ENCODE peak calls at places on chromosomes 3 and 15, in four cellular contexts. One of them, this sample, is unnamed.
A peak's percentile ranks its signal among the peaks of the same experiment; 100 is the strongest.

GRCh38 chr3:20396335-20396734 is 210.3 kb upstream of the SGO1 start:
- DNase-seq in K562: no peak
- DNase-seq in GM12878: no peak
- DNase-seq in SK-N-SH: no peak
- DNase-seq in this sample: no peak

GRCh38 chr3:52570076-52570475 is 33.7 kb downstream of the UQCC5 start:
- DNase-seq in K562: no peak
- DNase-seq in GM12878: no peak
- DNase-seq in SK-N-SH: no peak
- DNase-seq in this sample: no peak

GRCh38 chr15:65245096-65245849 is 34.0 kb upstream of the CILP start:
- DNase-seq in K562: no peak
- DNase-seq in GM12878: no peak
- DNase-seq in SK-N-SH: no peak
- DNase-seq in this sample: no peak

GRCh38 chr15:26294062-26294689 is 431.0 kb upstream of the ATP10A start:
- DNase-seq in K562: no peak
- DNase-seq in GM12878: no peak
- DNase-seq in SK-N-SH: peak; percentile 41
- DNase-seq in this sample: peak; percentile 61

GRCh38 chr3:186589856-186590579 is 19.5 kb downstream of the DNAJB11 start:
- DNase-seq in K562: no peak
- DNase-seq in GM12878: no peak
- DNase-seq in SK-N-SH: no peak
- DNase-seq in this sample: no peak

GRCh38 chr3:129039271-129040038 is 21.1 kb upstream of the GP9 start:
- DNase-seq in K562: no peak
- DNase-seq in GM12878: no peak
- DNase-seq in SK-N-SH: peak; percentile 88
- DNase-seq in this sample: no peak

GRCh38 chr3:48552111-48552911 is 4.3 kb downstream of the PFKFB4 start:
- DNase-seq in K562: no peak
- DNase-seq in GM12878: no peak
- DNase-seq in SK-N-SH: no peak
- DNase-seq in this sample: no peak

GRCh38 chr15:57031605-57032004 is 113.2 kb downstream of the TCF12 start:
- DNase-seq in K562: peak; percentile 17
- DNase-seq in GM12878: no peak
- DNase-seq in SK-N-SH: peak; percentile 20
- DNase-seq in this sample: no peak

GRCh38 chr3:73513260-73513659 is 111.5 kb downstream of the PDZRN3 start:
- DNase-seq in K562: no peak
- DNase-seq in GM12878: no peak
- DNase-seq in SK-N-SH: no peak
- DNase-seq in this sample: no peak

GRCh38 chr15:39934415-39935044 is 615 bp downstream of the EIF2AK4 start:
- DNase-seq in K562: no peak
- DNase-seq in GM12878: no peak
- DNase-seq in SK-N-SH: peak; percentile 15
- DNase-seq in this sample: no peak

GRCh38 chr3:126926684-126927404 is 56.1 kb upstream of the PLXNA1 start:
- DNase-seq in K562: peak; percentile 40
- DNase-seq in GM12878: no peak
- DNase-seq in SK-N-SH: no peak
- DNase-seq in this sample: no peak

GRCh38 chr3:72560857-72561675 is 287.2 kb downstream of the SHQ1 start:
- DNase-seq in K562: no peak
- DNase-seq in GM12878: no peak
- DNase-seq in SK-N-SH: no peak
- DNase-seq in this sample: no peak

GRCh38 chr3:12939137-12939536 is 97.8 kb upstream of the RPL32 start:
- DNase-seq in K562: no peak
- DNase-seq in GM12878: no peak
- DNase-seq in SK-N-SH: no peak
- DNase-seq in this sample: no peak

GRCh38 chr3:14507345-14507741 is 32.8 kb downstream of the GRIP2 start:
- DNase-seq in K562: no peak
- DNase-seq in GM12878: no peak
- DNase-seq in SK-N-SH: no peak
- DNase-seq in this sample: no peak

GRCh38 chr3:98329392-98330124 is 24.1 kb upstream of the OR5K4 start:
- DNase-seq in K562: peak; percentile 11
- DNase-seq in GM12878: peak; percentile 27
- DNase-seq in SK-N-SH: peak; percentile 32
- DNase-seq in this sample: peak; percentile 39

GRCh38 chr3:42067324-42067723 is 23.8 kb upstream of the TRAK1 start:
- DNase-seq in K562: no peak
- DNase-seq in GM12878: peak; percentile 86
- DNase-seq in SK-N-SH: no peak
- DNase-seq in this sample: no peak

GRCh38 chr3:38731522-38731921 is 82.0 kb upstream of the SCN5A start:
- DNase-seq in K562: peak; percentile 30
- DNase-seq in GM12878: no peak
- DNase-seq in SK-N-SH: no peak
- DNase-seq in this sample: no peak

GRCh38 chr3:78703944-78704343 is 1063.9 kb downstream of the ROBO1 start:
- DNase-seq in K562: no peak
- DNase-seq in GM12878: no peak
- DNase-seq in SK-N-SH: no peak
- DNase-seq in this sample: no peak

GRCh38 chr3:28240440-28240839 is 979 bp upstream of the CMC1 start:
- DNase-seq in K562: no peak
- DNase-seq in GM12878: no peak
- DNase-seq in SK-N-SH: no peak
- DNase-seq in this sample: peak; percentile 51

GRCh38 chr3:27629381-27629780 is 92.7 kb downstream of the EOMES start:
- DNase-seq in K562: no peak
- DNase-seq in GM12878: no peak
- DNase-seq in SK-N-SH: peak; percentile 32
- DNase-seq in this sample: no peak

GRCh38 chr3:181454451-181455027 is 257.2 kb upstream of the SOX2 start:
- DNase-seq in K562: no peak
- DNase-seq in GM12878: no peak
- DNase-seq in SK-N-SH: no peak
- DNase-seq in this sample: no peak

GRCh38 chr3:124935264-124935663 is 713 bp upstream of the MUC13 start:
- DNase-seq in K562: no peak
- DNase-seq in GM12878: no peak
- DNase-seq in SK-N-SH: no peak
- DNase-seq in this sample: no peak
- TF ChIP-seq USF1 in K562: no peak
- TF ChIP-seq USF1 in GM12878: no peak
- TF ChIP-seq USF1 in SK-N-SH: no peak
- TF ChIP-seq USF1 in this sample: no peak

DNA sequence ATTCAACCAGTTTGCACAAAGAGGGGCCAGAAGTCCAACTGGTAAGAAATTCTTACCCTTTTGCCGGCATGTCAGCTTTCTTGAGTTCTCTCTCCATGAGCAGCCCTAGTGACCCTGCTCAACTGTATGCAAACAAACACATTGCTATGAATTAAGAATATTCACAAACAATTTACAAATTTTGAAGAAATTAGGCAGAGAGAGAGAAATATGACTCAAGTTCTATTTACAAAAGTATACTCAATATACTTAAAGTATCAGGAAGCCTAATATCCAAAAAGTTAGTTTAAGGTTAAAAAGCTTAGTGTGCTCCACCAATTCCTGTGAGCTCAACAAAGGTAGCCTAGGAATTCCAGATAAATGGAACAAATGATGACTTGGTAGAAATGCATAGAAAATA is 3.5 kb upstream of the EHHADH start:
- DNase-seq in K562: no peak
- DNase-seq in GM12878: no peak
- DNase-seq in SK-N-SH: no peak
- DNase-seq in this sample: no peak
- TF ChIP-seq USF1 in K562: no peak
- TF ChIP-seq USF1 in GM12878: no peak
- TF ChIP-seq USF1 in SK-N-SH: no peak
- TF ChIP-seq USF1 in this sample: no peak

GRCh38 chr15:50828610-50829206 is 63.2 kb upstream of the SPPL2A start:
- DNase-seq in K562: no peak
- DNase-seq in GM12878: no peak
- DNase-seq in SK-N-SH: no peak
- DNase-seq in this sample: no peak
- TF ChIP-seq USF1 in K562: no peak
- TF ChIP-seq USF1 in GM12878: no peak
- TF ChIP-seq USF1 in SK-N-SH: no peak
- TF ChIP-seq USF1 in this sample: no peak

GRCh38 chr3:111715911-111716523 is 120.9 kb upstream of the ZBED2 start:
- DNase-seq in K562: peak; percentile 26
- DNase-seq in GM12878: no peak
- DNase-seq in SK-N-SH: peak; percentile 53
- DNase-seq in this sample: peak; percentile 27
- TF ChIP-seq USF1 in K562: no peak
- TF ChIP-seq USF1 in GM12878: no peak
- TF ChIP-seq USF1 in SK-N-SH: no peak
- TF ChIP-seq USF1 in this sample: no peak

DNA sequence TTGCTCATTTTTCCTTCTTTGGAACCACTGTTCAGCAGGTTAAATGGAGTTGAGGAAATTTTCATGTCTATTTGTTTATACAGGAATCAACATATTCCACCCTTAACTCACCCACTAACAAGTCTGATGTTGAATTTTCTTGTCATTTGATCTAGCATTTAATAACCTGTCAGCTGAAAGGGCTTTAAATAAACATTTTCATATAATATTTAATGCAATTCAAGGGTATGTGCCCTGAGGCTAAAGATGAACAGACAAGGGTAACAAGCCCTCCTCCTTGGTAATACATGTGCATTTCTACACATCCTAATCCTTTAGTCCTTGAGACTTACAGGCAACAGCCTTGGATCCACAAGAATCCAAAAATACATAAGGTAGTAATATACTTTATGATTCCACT is 435.0 kb upstream of the NR2F2 start:
- DNase-seq in K562: no peak
- DNase-seq in GM12878: no peak
- DNase-seq in SK-N-SH: no peak
- DNase-seq in this sample: no peak
- TF ChIP-seq USF1 in K562: no peak
- TF ChIP-seq USF1 in GM12878: no peak
- TF ChIP-seq USF1 in SK-N-SH: no peak
- TF ChIP-seq USF1 in this sample: no peak

GRCh38 chr3:57876632-57877031 is 120.5 kb downstream of the SLMAP start:
- DNase-seq in K562: no peak
- DNase-seq in GM12878: no peak
- DNase-seq in SK-N-SH: peak; percentile 3
- DNase-seq in this sample: no peak

GRCh38 chr3:57877116-57877515 is 121.0 kb downstream of the SLMAP start:
- DNase-seq in K562: no peak
- DNase-seq in GM12878: no peak
- DNase-seq in SK-N-SH: no peak
- DNase-seq in this sample: no peak

DNA sequence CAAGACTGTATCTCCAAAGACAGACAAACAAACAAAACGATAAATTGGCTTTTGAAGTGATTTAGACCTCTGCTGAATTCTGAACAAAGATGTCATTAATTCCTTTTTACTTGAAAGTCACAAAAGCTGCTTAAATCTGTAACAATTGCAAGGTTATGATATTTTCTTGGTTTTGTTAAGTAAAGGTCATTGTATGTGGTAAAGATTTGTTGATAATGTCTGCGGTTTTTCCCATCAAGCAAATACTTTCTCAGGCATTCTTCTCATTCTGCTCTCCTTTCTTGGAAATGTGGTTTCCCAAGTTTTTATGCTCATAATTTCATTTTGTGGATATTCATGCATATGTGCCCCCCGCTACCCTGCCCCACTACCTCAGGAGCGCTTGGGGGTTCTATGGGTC is 116.5 kb downstream of the SLMAP start:
- DNase-seq in K562: no peak
- DNase-seq in GM12878: no peak
- DNase-seq in SK-N-SH: no peak
- DNase-seq in this sample: no peak
- TF ChIP-seq USF1 in K562: no peak
- TF ChIP-seq USF1 in GM12878: no peak
- TF ChIP-seq USF1 in SK-N-SH: no peak
- TF ChIP-seq USF1 in this sample: no peak

GRCh38 chr3:55482496-55483195 is 4.5 kb downstream of the WNT5A start:
- DNase-seq in K562: no peak
- DNase-seq in GM12878: no peak
- DNase-seq in SK-N-SH: no peak
- DNase-seq in this sample: peak; percentile 58
- TF ChIP-seq USF1 in K562: no peak
- TF ChIP-seq USF1 in GM12878: no peak
- TF ChIP-seq USF1 in SK-N-SH: no peak
- TF ChIP-seq USF1 in this sample: no peak

GRCh38 chr3:117054551-117054950 is 345.0 kb downstream of the TUSC7 start:
- DNase-seq in K562: no peak
- DNase-seq in GM12878: no peak
- DNase-seq in SK-N-SH: no peak
- DNase-seq in this sample: no peak
- TF ChIP-seq USF1 in K562: no peak
- TF ChIP-seq USF1 in GM12878: no peak
- TF ChIP-seq USF1 in SK-N-SH: no peak
- TF ChIP-seq USF1 in this sample: no peak

This sample was measured in WTC11.